ENCODE peak calls at places on chromosome 3, in seven cellular contexts. T, Q, Y, R, Z, G and X are unnamed samples.
A peak's percentile ranks its signal among the peaks of the same experiment; 100 is the strongest.

GRCh38 chr3:151011427-151011826 is 38.9 kb upstream of the CLRN1 start:
- DNase-seq in T (no peak), Q (peak; percentile 21), Y (peak; percentile 28), R (peak; percentile 62), Z (peak; percentile 82), G (peak; percentile 41), X (no peak)

GRCh38 chr3:124985358-124985757 is 50.8 kb upstream of the MUC13 start:
- DNase-seq in T (no peak), Q (peak; percentile 83), Y (peak; percentile 85), R (no peak), Z (no peak), G (no peak), X (peak; percentile 59)

GRCh38 chr3:107753494-107753893 is 230.7 kb downstream of the BBX start:
- DNase-seq in T (peak; percentile 56), Q (peak; percentile 30), Y (peak; percentile 51), R (peak; percentile 47), Z (peak; percentile 61), G (peak; percentile 30), X (peak; percentile 33)

GRCh38 chr3:110378481-110378880 is 693.1 kb upstream of the NECTIN3 start:
- DNase-seq in T (no peak), Q (peak; percentile 55), Y (peak; percentile 67), R (no peak), Z (no peak), G (no peak), X (no peak)

GRCh38 chr3:61985020-61985419 is 388.3 kb downstream of the FEZF2 start:
- DNase-seq in T (peak; percentile 8), Q (peak; percentile 82), Y (peak; percentile 24), R (peak; percentile 50), Z (no peak), G (no peak), X (no peak)

GRCh38 chr3:129593595-129594339 is 12.7 kb downstream of the PLXND1 start:
- DNase-seq in T (peak; percentile 95), Q (no peak), Y (peak; percentile 79), R (peak; percentile 74), Z (peak; percentile 52), G (no peak), X (no peak)

GRCh38 chr3:107845355-107846281 is 245.2 kb downstream of the CD47 start:
- DNase-seq in T (no peak), Q (peak; percentile 21), Y (no peak), R (no peak), Z (no peak), G (no peak), X (no peak)

GRCh38 chr3:13548696-13549512 is at the start of gene FBLN2:
- DNase-seq in T (no peak), Q (no peak), Y (peak; percentile 52), R (no peak), Z (peak; percentile 90), G (peak; percentile 71), X (no peak)

GRCh38 chr3:152961323-152961722 is 126.4 kb downstream of the P2RY1 start:
- DNase-seq in T (no peak), Q (peak; percentile 0), Y (peak; percentile 39), R (peak; percentile 52), Z (peak; percentile 40), G (no peak), X (peak; percentile 22)

GRCh38 chr3:46861293-46861995 is 1.8 kb downstream of the MYL3 start:
- DNase-seq in T (no peak), Q (no peak), Y (no peak), R (no peak), Z (no peak), G (no peak), X (no peak)

GRCh38 chr3:9225268-9225667 is 24.2 kb downstream of the SRGAP3 start:
- DNase-seq in T (no peak), Q (no peak), Y (no peak), R (no peak), Z (no peak), G (no peak), X (no peak)

GRCh38 chr3:28349397-28350000 is 875 bp upstream of the AZI2 start:
- DNase-seq in T (no peak), Q (peak; percentile 4), Y (no peak), R (no peak), Z (no peak), G (no peak), X (no peak)

GRCh38 chr3:187264051-187264450 is 27.5 kb downstream of the MASP1 start:
- DNase-seq in T (no peak), Q (peak; percentile 88), Y (peak; percentile 89), R (peak; percentile 91), Z (no peak), G (no peak), X (no peak)

GRCh38 chr3:47103619-47104018 is 60.3 kb downstream of the SETD2 start:
- DNase-seq in T (no peak), Q (no peak), Y (no peak), R (no peak), Z (no peak), G (no peak), X (no peak)

GRCh38 chr3:4421121-4421520 is 45.9 kb downstream of the SUMF1 start:
- DNase-seq in T (no peak), Q (peak; percentile 83), Y (peak; percentile 50), R (no peak), Z (no peak), G (no peak), X (no peak)

GRCh38 chr3:161409069-161409468 is 37.8 kb upstream of the SPTSSB start:
- DNase-seq in T (peak; percentile 45), Q (peak; percentile 23), Y (peak; percentile 47), R (peak; percentile 61), Z (peak; percentile 74), G (peak; percentile 32), X (peak; percentile 36)

GRCh38 chr3:21551019-21551418 is 200.0 kb downstream of the ZNF385D start:
- DNase-seq in T (no peak), Q (no peak), Y (no peak), R (no peak), Z (no peak), G (no peak), X (no peak)

GRCh38 chr3:39113291-39113690 is 5.8 kb downstream of the TTC21A start:
- DNase-seq in T (no peak), Q (no peak), Y (no peak), R (no peak), Z (no peak), G (no peak), X (no peak)

GRCh38 chr3:65526656-65527055 is 512.1 kb downstream of the MAGI1 start:
- DNase-seq in T (no peak), Q (no peak), Y (no peak), R (no peak), Z (no peak), G (no peak), X (no peak)

GRCh38 chr3:197495059-197495455 is 60.7 kb downstream of the BDH1 start:
- DNase-seq in T (no peak), Q (no peak), Y (no peak), R (peak; percentile 33), Z (no peak), G (no peak), X (no peak)

GRCh38 chr3:22117751-22118346 is 366.8 kb upstream of the ZNF385D start:
- DNase-seq in T (no peak), Q (peak; percentile 62), Y (peak; percentile 48), R (peak; percentile 54), Z (peak; percentile 41), G (peak; percentile 27), X (no peak)

GRCh38 chr3:55491296-55491816 is 4.2 kb upstream of the WNT5A start:
- DNase-seq in T (no peak), Q (peak; percentile 92), Y (peak; percentile 74), R (peak; percentile 13), Z (no peak), G (no peak), X (peak; percentile 63)

GRCh38 chr3:47630810-47631209 is 52.1 kb upstream of the CSPG5 start:
- DNase-seq in T (no peak), Q (no peak), Y (no peak), R (no peak), Z (no peak), G (no peak), X (no peak)

GRCh38 chr3:118734664-118735063 is 300.0 kb downstream of the IGSF11 start:
- DNase-seq in T (no peak), Q (no peak), Y (no peak), R (no peak), Z (no peak), G (no peak), X (no peak)

GRCh38 chr3:277873-278272 is 81.3 kb downstream of the CHL1 start:
- DNase-seq in T (no peak), Q (no peak), Y (no peak), R (no peak), Z (no peak), G (no peak), X (no peak)

GRCh38 chr3:120442975-120443517 is 7.7 kb downstream of the FSTL1 start:
- DNase-seq in T (no peak), Q (no peak), Y (peak; percentile 38), R (no peak), Z (peak; percentile 43), G (no peak), X (no peak)
- H3K4me1 ChIP-seq in T (no peaks in the 10 kb centered on the region), Q (peaks cover 34% of the 10 kb centered on the region), Y (peaks cover 21% of the 10 kb centered on the region), R (peaks cover 53% of the 10 kb centered on the region), Z (peaks cover 6% of the 10 kb centered on the region), G (no peaks in the 10 kb centered on the region), X (peaks cover 12% of the 10 kb centered on the region)

GRCh38 chr3:71423151-71423906 is 160.2 kb downstream of the FOXP1 start:
- DNase-seq in T (no peak), Q (no peak), Y (no peak), R (peak; percentile 58), Z (peak; percentile 13), G (no peak), X (peak; percentile 49)
- H3K9ac ChIP-seq in T (no peak overlapping the region), Q (no peak overlapping the region), Y (no peak overlapping the region), R (no peak overlapping the region), Z (no peak overlapping the region), G (no peak overlapping the region), X (no peak overlapping the region)

DNA sequence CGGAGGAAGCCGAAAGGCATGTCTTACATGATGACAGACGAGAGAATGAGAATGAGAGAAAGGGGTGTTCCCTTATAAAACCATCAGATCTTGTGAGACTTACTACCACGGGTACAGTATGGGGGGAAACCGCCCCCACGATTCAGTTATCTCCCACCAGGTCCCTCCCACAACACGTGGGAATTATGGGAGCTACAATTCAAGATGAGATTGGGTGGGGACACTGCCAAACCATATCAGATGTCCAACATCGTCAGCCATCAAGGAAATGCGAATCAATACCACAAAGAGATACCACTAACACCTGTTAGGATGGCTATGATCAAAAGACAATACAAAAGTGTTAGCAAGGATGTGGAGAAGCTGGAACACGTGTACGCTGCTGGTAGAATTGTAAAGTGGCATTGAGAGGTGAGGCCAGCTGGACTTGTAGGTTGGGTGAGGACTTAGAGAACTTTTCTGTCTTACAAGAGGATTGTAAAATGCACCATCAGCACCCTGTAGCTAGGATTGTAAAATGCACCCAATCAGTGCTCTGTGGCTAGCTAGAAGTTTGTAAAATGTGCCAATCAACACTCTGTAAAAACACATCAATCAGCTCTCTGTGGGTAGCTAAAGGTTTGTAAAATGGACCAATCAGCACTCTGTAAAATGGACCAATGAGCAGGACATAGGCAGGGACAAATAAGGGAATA is 37.5 kb downstream of the VGLL4 start:
- DNase-seq in T (no peak), Q (no peak), Y (no peak), R (no peak), Z (no peak), G (no peak), X (no peak)
- H3K4me1 ChIP-seq in T (no peaks in the 10 kb centered on the region), Q (peaks cover 41% of the 10 kb centered on the region), Y (peaks cover 21% of the 10 kb centered on the region), R (peaks cover 8% of the 10 kb centered on the region), Z (peaks cover 67% of the 10 kb centered on the region), G (peaks cover 33% of the 10 kb centered on the region), X (no peaks in the 10 kb centered on the region)

DNA sequence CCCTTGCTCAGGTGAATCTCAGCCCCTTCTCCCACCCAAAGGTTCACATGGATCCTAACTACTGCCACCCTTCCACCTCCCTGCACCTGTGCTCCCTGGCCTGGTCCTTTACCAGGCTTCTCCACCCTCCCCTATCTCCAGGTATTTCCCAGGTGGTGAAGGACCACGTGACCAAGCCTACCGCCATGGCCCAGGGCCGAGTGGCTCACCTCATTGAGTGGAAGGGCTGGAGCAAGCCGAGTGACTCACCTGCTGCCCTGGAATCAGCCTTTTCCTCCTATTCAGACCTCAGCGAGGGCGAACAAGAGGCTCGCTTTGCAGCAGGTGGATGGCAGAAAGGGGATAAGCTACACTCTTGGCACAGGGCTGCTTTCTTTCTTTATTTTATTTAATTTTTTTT is 4.5 kb downstream of the FAM131A start:
- DNase-seq in T (no peak), Q (no peak), Y (no peak), R (no peak), Z (no peak), G (no peak), X (no peak)
- H3K9ac ChIP-seq in T (no peak overlapping the region), Q (no peak overlapping the region), Y (no peak overlapping the region), R (no peak overlapping the region), Z (no peak overlapping the region), G (no peak overlapping the region), X (no peak overlapping the region)